ENCODE peak calls at places on chromosomes 11 and 22, in nine cellular contexts. One of them, this sample, is unnamed.

GRCh38 chr22:24803064-24803542 is 2.9 kb upstream of the SGSM1 start:
- DNase-seq in CD8-positive, alpha-beta T cell: peak; percentile 48
- DNase-seq in PC-3: peak; percentile 67
- DNase-seq in adipocyte: peak; percentile 55
- DNase-seq in colonic mucosa: peak; percentile 83
- DNase-seq in SK-N-SH: peak; percentile 78
- DNase-seq in left ventricle myocardium inferior: peak; percentile 41
- DNase-seq in neural progenitor cell: peak; percentile 79
- DNase-seq in aorta: peak; percentile 87
- DNase-seq in this sample: no peak

GRCh38 chr22:30159561-30160353 is 79.5 kb downstream of the HORMAD2 start:
- DNase-seq in adipocyte: peak; percentile 86
- DNase-seq in aorta: no peak
- DNase-seq in CD8-positive, alpha-beta T cell: no peak
- DNase-seq in left ventricle myocardium inferior: no peak
- DNase-seq in PC-3: peak; percentile 67
- DNase-seq in colonic mucosa: no peak
- DNase-seq in neural progenitor cell: no peak
- DNase-seq in SK-N-SH: no peak
- DNase-seq in this sample: no peak

GRCh38 chr22:33013051-33013450 is 45.1 kb downstream of the SYN3 start:
- DNase-seq in colonic mucosa: no peak
- DNase-seq in left ventricle myocardium inferior: no peak
- DNase-seq in neural progenitor cell: no peak
- DNase-seq in PC-3: no peak
- DNase-seq in adipocyte: no peak
- DNase-seq in SK-N-SH: no peak
- DNase-seq in aorta: no peak
- DNase-seq in CD8-positive, alpha-beta T cell: no peak
- DNase-seq in this sample: no peak

GRCh38 chr11:102662607-102663006 is 37.5 kb upstream of the MMP20 start:
- DNase-seq in colonic mucosa: no peak
- DNase-seq in left ventricle myocardium inferior: no peak
- DNase-seq in CD8-positive, alpha-beta T cell: no peak
- DNase-seq in neural progenitor cell: no peak
- DNase-seq in SK-N-SH: no peak
- DNase-seq in adipocyte: no peak
- DNase-seq in aorta: no peak
- DNase-seq in PC-3: no peak
- DNase-seq in this sample: no peak

GRCh38 chr11:94933225-94934130 is 39.9 kb downstream of the CWC15 start:
- DNase-seq in left ventricle myocardium inferior: peak; percentile 46
- DNase-seq in CD8-positive, alpha-beta T cell: no peak
- DNase-seq in neural progenitor cell: no peak
- DNase-seq in colonic mucosa: no peak
- DNase-seq in PC-3: peak; percentile 21
- DNase-seq in SK-N-SH: peak; percentile 35
- DNase-seq in adipocyte: peak; percentile 93
- DNase-seq in aorta: no peak
- DNase-seq in this sample: peak; percentile 53

GRCh38 chr22:46845281-46846153 is 83.1 kb downstream of the TBC1D22A start:
- DNase-seq in neural progenitor cell: no peak
- DNase-seq in PC-3: peak; percentile 38
- DNase-seq in aorta: no peak
- DNase-seq in colonic mucosa: no peak
- DNase-seq in CD8-positive, alpha-beta T cell: no peak
- DNase-seq in left ventricle myocardium inferior: no peak
- DNase-seq in SK-N-SH: peak; percentile 46
- DNase-seq in adipocyte: peak; percentile 47
- DNase-seq in this sample: no peak

GRCh38 chr22:45892681-45893461 is 84.1 kb downstream of the WNT7B start:
- DNase-seq in PC-3: no peak
- DNase-seq in colonic mucosa: no peak
- DNase-seq in SK-N-SH: no peak
- DNase-seq in neural progenitor cell: no peak
- DNase-seq in left ventricle myocardium inferior: peak; percentile 11
- DNase-seq in adipocyte: no peak
- DNase-seq in CD8-positive, alpha-beta T cell: no peak
- DNase-seq in aorta: peak; percentile 65
- DNase-seq in this sample: no peak

GRCh38 chr11:47791774-47792173 is 24.6 kb upstream of the FNBP4 start:
- DNase-seq in neural progenitor cell: no peak
- DNase-seq in CD8-positive, alpha-beta T cell: no peak
- DNase-seq in adipocyte: no peak
- DNase-seq in aorta: no peak
- DNase-seq in colonic mucosa: no peak
- DNase-seq in left ventricle myocardium inferior: no peak
- DNase-seq in SK-N-SH: no peak
- DNase-seq in PC-3: no peak
- DNase-seq in this sample: no peak

GRCh38 chr11:130099356-130099755 is 29.7 kb downstream of the APLP2 start:
- DNase-seq in colonic mucosa: no peak
- DNase-seq in adipocyte: no peak
- DNase-seq in neural progenitor cell: no peak
- DNase-seq in left ventricle myocardium inferior: no peak
- DNase-seq in PC-3: no peak
- DNase-seq in aorta: no peak
- DNase-seq in SK-N-SH: no peak
- DNase-seq in CD8-positive, alpha-beta T cell: no peak
- DNase-seq in this sample: no peak

GRCh38 chr11:69912161-69912910 is 93.1 kb upstream of the FGF3 start:
- DNase-seq in aorta: peak; percentile 77
- DNase-seq in colonic mucosa: no peak
- DNase-seq in CD8-positive, alpha-beta T cell: no peak
- DNase-seq in SK-N-SH: no peak
- DNase-seq in neural progenitor cell: no peak
- DNase-seq in adipocyte: no peak
- DNase-seq in PC-3: no peak
- DNase-seq in left ventricle myocardium inferior: peak; percentile 14
- DNase-seq in this sample: peak; percentile 33

GRCh38 chr11:111697910-111698309 is 68.3 kb downstream of the PPP2R1B start:
- DNase-seq in SK-N-SH: no peak
- DNase-seq in CD8-positive, alpha-beta T cell: no peak
- DNase-seq in colonic mucosa: no peak
- DNase-seq in PC-3: no peak
- DNase-seq in left ventricle myocardium inferior: no peak
- DNase-seq in aorta: no peak
- DNase-seq in adipocyte: no peak
- DNase-seq in neural progenitor cell: no peak
- DNase-seq in this sample: no peak

GRCh38 chr11:3891751-3892150 is 36.3 kb downstream of the STIM1 start:
- DNase-seq in left ventricle myocardium inferior: no peak
- DNase-seq in SK-N-SH: no peak
- DNase-seq in adipocyte: no peak
- DNase-seq in colonic mucosa: no peak
- DNase-seq in aorta: no peak
- DNase-seq in neural progenitor cell: no peak
- DNase-seq in CD8-positive, alpha-beta T cell: no peak
- DNase-seq in PC-3: no peak
- DNase-seq in this sample: no peak

GRCh38 chr11:3890806-3891205 is 35.3 kb downstream of the STIM1 start:
- DNase-seq in PC-3: no peak
- DNase-seq in neural progenitor cell: no peak
- DNase-seq in left ventricle myocardium inferior: no peak
- DNase-seq in aorta: no peak
- DNase-seq in adipocyte: no peak
- DNase-seq in CD8-positive, alpha-beta T cell: no peak
- DNase-seq in colonic mucosa: no peak
- DNase-seq in SK-N-SH: no peak
- DNase-seq in this sample: no peak

GRCh38 chr11:3888210-3888609 is 32.7 kb downstream of the STIM1 start:
- DNase-seq in neural progenitor cell: no peak
- DNase-seq in PC-3: no peak
- DNase-seq in CD8-positive, alpha-beta T cell: no peak
- DNase-seq in left ventricle myocardium inferior: no peak
- DNase-seq in aorta: no peak
- DNase-seq in colonic mucosa: no peak
- DNase-seq in SK-N-SH: no peak
- DNase-seq in adipocyte: no peak
- DNase-seq in this sample: no peak

GRCh38 chr11:3888876-3889275 is 33.4 kb downstream of the STIM1 start:
- DNase-seq in PC-3: no peak
- DNase-seq in left ventricle myocardium inferior: no peak
- DNase-seq in neural progenitor cell: no peak
- DNase-seq in aorta: no peak
- DNase-seq in SK-N-SH: no peak
- DNase-seq in CD8-positive, alpha-beta T cell: no peak
- DNase-seq in colonic mucosa: no peak
- DNase-seq in adipocyte: no peak
- DNase-seq in this sample: no peak

GRCh38 chr11:3890014-3890413 is 34.5 kb downstream of the STIM1 start:
- DNase-seq in CD8-positive, alpha-beta T cell: no peak
- DNase-seq in colonic mucosa: no peak
- DNase-seq in left ventricle myocardium inferior: no peak
- DNase-seq in SK-N-SH: no peak
- DNase-seq in adipocyte: no peak
- DNase-seq in aorta: no peak
- DNase-seq in neural progenitor cell: no peak
- DNase-seq in PC-3: no peak
- DNase-seq in this sample: no peak
- H3K4me3 ChIP-seq in CD8-positive, alpha-beta T cell: no peak overlapping the region
- H3K4me3 ChIP-seq in colonic mucosa: no peak overlapping the region
- H3K4me3 ChIP-seq in left ventricle myocardium inferior: no peak overlapping the region
- H3K4me3 ChIP-seq in SK-N-SH: no peak overlapping the region
- H3K4me3 ChIP-seq in adipocyte: no peak overlapping the region
- H3K4me3 ChIP-seq in aorta: no peak overlapping the region
- H3K4me3 ChIP-seq in neural progenitor cell: no peak overlapping the region
- H3K4me3 ChIP-seq in PC-3: no peak overlapping the region
- H3K4me3 ChIP-seq in this sample: no peak overlapping the region

GRCh38 chr22:48438791-48439559 is 1388.7 kb downstream of the BRD1 start:
- DNase-seq in aorta: no peak
- DNase-seq in SK-N-SH: no peak
- DNase-seq in neural progenitor cell: no peak
- DNase-seq in CD8-positive, alpha-beta T cell: no peak
- DNase-seq in left ventricle myocardium inferior: no peak
- DNase-seq in PC-3: no peak
- DNase-seq in colonic mucosa: no peak
- DNase-seq in adipocyte: no peak
- DNase-seq in this sample: no peak
- H3K9me3 ChIP-seq in aorta: no peaks in the 10 kb centered on the region
- H3K9me3 ChIP-seq in SK-N-SH: no peaks in the 10 kb centered on the region
- H3K9me3 ChIP-seq in neural progenitor cell: no peaks in the 10 kb centered on the region
- H3K9me3 ChIP-seq in CD8-positive, alpha-beta T cell: no peaks in the 10 kb centered on the region
- H3K9me3 ChIP-seq in left ventricle myocardium inferior: no peaks in the 10 kb centered on the region
- H3K9me3 ChIP-seq in PC-3: no peaks in the 10 kb centered on the region
- H3K9me3 ChIP-seq in colonic mucosa: no peaks in the 10 kb centered on the region
- H3K9me3 ChIP-seq in adipocyte: no peaks in the 10 kb centered on the region
- H3K9me3 ChIP-seq in this sample: no peaks in the 10 kb centered on the region

DNA sequence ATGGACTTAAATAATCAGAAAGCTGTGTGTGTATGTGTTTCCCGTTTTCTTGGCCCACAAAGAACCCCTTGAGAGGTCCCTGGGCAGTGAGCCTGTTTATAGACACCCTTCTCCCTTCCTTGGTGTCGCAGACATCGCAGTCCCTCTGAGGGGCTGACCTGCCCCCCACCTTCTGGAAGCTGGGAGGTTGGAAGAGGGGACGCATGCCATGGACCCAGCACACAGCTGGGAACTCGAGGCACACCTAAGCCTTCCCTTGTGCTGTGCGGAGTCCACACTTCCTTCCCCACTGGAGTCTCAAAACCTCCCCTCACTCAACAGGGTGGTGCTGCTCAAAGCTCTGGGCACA is 514 bp upstream of the APOBEC3B start:
- DNase-seq in colonic mucosa: no peak
- DNase-seq in CD8-positive, alpha-beta T cell: no peak
- DNase-seq in PC-3: no peak
- DNase-seq in neural progenitor cell: no peak
- DNase-seq in aorta: peak; percentile 38
- DNase-seq in left ventricle myocardium inferior: no peak
- DNase-seq in adipocyte: no peak
- DNase-seq in SK-N-SH: no peak
- DNase-seq in this sample: no peak
- H3K4me3 ChIP-seq in colonic mucosa: no peak overlapping the region
- H3K4me3 ChIP-seq in CD8-positive, alpha-beta T cell: peak overlapping the region; percentile 48
- H3K4me3 ChIP-seq in PC-3: peak overlapping the region; percentile 58
- H3K4me3 ChIP-seq in neural progenitor cell: no peak overlapping the region
- H3K4me3 ChIP-seq in aorta: no peak overlapping the region
- H3K4me3 ChIP-seq in left ventricle myocardium inferior: peak overlapping the region; percentile 60
- H3K4me3 ChIP-seq in adipocyte: peak overlapping the region; percentile 78
- H3K4me3 ChIP-seq in SK-N-SH: no peak overlapping the region
- H3K4me3 ChIP-seq in this sample: peak overlapping the region; percentile 43

DNA sequence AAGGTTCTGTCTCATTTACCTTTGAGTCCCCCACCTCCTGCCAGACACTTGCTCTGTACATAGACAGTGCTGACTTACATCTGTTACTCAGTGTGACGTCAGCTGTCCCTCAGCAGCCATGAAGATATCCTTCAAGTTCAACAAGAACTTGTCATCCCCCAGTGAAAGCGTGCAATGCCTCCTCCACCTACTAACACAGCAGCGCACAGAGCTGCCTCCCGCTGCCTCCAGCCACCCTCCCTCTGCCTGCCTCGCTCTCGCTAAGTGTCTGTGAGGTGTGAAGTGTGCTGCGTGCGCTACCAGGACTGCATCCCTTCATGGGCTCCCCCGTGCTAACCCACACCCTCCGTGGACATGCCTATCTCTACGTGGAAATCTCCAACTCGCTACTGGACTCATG is 621.4 kb downstream of the BRD1 start:
- DNase-seq in PC-3: no peak
- DNase-seq in aorta: peak; percentile 21
- DNase-seq in CD8-positive, alpha-beta T cell: no peak
- DNase-seq in left ventricle myocardium inferior: no peak
- DNase-seq in SK-N-SH: no peak
- DNase-seq in adipocyte: no peak
- DNase-seq in colonic mucosa: no peak
- DNase-seq in neural progenitor cell: no peak
- DNase-seq in this sample: no peak
- H3K9me3 ChIP-seq in PC-3: no peaks in the 10 kb centered on the region
- H3K9me3 ChIP-seq in aorta: no peaks in the 10 kb centered on the region
- H3K9me3 ChIP-seq in CD8-positive, alpha-beta T cell: no peaks in the 10 kb centered on the region
- H3K9me3 ChIP-seq in left ventricle myocardium inferior: no peaks in the 10 kb centered on the region
- H3K9me3 ChIP-seq in SK-N-SH: no peaks in the 10 kb centered on the region
- H3K9me3 ChIP-seq in adipocyte: no peaks in the 10 kb centered on the region
- H3K9me3 ChIP-seq in colonic mucosa: no peaks in the 10 kb centered on the region
- H3K9me3 ChIP-seq in neural progenitor cell: no peaks in the 10 kb centered on the region
- H3K9me3 ChIP-seq in this sample: no peaks in the 10 kb centered on the region